ENCODE peak calls at places on chromosomes 2 and 18, in six cellular contexts. K is stimulated activated CD4-positive, alpha-beta T cell treated with anti-CD3 and anti-CD28 coated beads, Interleukin-4, amount 100 ng/mL, for 48 hours; R is upper lobe of right lung; G is Ammon's horn; H is tibial nerve; B is activated CD4-positive, CD25-positive, alpha-beta regulatory T cell treated with anti-CD3 and anti-CD28 coated beads, Interleukin-2, amount 50 U/mL, for 72 hours. O is an unnamed sample.

GRCh38 chr18:9221661-9222060 is 85.1 kb downstream of the ANKRD12 start:
- DNase-seq in B (no peak), G (no peak), H (no peak), K (no peak), R (no peak), O (no peak)

GRCh38 chr2:217920879-217921603 is 81.8 kb downstream of the TNS1 start:
- DNase-seq in K (no peak), G (no peak), H (no peak), B (no peak), R (no peak), O (no peak)

GRCh38 chr18:36419913-36420531 is 122.5 kb downstream of the FHOD3 start:
- DNase-seq in H (no peak), B (no peak), G (no peak), K (no peak), R (no peak), O (no peak)

GRCh38 chr2:65027611-65028244 is 28.5 kb upstream of the CEP68 start:
- DNase-seq in G (peak), H (no peak), R (no peak), K (no peak), B (no peak), O (no peak)

GRCh38 chr2:12750166-12750905 is 33.6 kb downstream of the TRIB2 start:
- DNase-seq in B (no peak), K (no peak), R (no peak), H (no peak), G (no peak), O (peak)

GRCh38 chr2:181106229-181106628 is 125.8 kb downstream of the UBE2E3 start:
- DNase-seq in K (no peak), H (no peak), G (peak), B (no peak), R (no peak), O (no peak)

GRCh38 chr2:206211657-206212255 is 52.1 kb downstream of the EEF1B2 start:
- DNase-seq in G (no peak), K (no peak), R (no peak), H (no peak), B (no peak), O (no peak)

GRCh38 chr2:39710807-39711206 is 45.1 kb downstream of the TMEM178A start:
- DNase-seq in B (no peak), R (no peak), K (no peak), G (no peak), H (no peak), O (no peak)

GRCh38 chr18:13003466-13003896 is 12.3 kb downstream of the CEP192 start:
- DNase-seq in K (no peak), R (no peak), B (no peak), G (no peak), H (no peak), O (peak)

GRCh38 chr18:33459612-33460011 is 19.1 kb upstream of the CCDC178 start:
- DNase-seq in K (no peak), B (no peak), G (no peak), H (no peak), R (no peak), O (no peak)

GRCh38 chr18:22348521-22349316 is 69.0 kb downstream of the CTAGE1 start:
- DNase-seq in G (no peak), B (no peak), H (no peak), R (peak), K (no peak), O (peak)

GRCh38 chr2:96247009-96247408 is 18.8 kb downstream of the TMEM127 start:
- DNase-seq in G (no peak), R (no peak), H (no peak), B (no peak), K (no peak), O (no peak)

GRCh38 chr2:172806426-172807008 is 70.9 kb downstream of the RAPGEF4 start:
- DNase-seq in G (peak), K (no peak), R (no peak), H (no peak), B (no peak), O (peak)